ENCODE peak calls at places on chromosomes 13 and 19, in ten cellular contexts. A is RWPE1; N is heart right ventricle; J is SJCRH30; S is astrocyte; L is uterus; Q is AG04450; I is H9; M is CD4-positive, alpha-beta T cell; F is brain microvascular endothelial cell. H is an unnamed sample.

GRCh38 chr19:56718231-56718630 is 46.7 kb upstream of the ZNF835 start:
- DNase-seq in A (no peak), N (no peak), J (peak), S (no peak), L (no peak), Q (no peak), I (no peak), M (no peak), F (no peak), H (no peak)

GRCh38 chr13:109818136-109818535 is 31.8 kb upstream of the IRS2 start:
- DNase-seq in A (no peak), N (no peak), J (no peak), S (no peak), L (no peak), Q (no peak), I (no peak), M (no peak), F (no peak), H (no peak)

GRCh38 chr19:2503521-2504109 is 27.7 kb downstream of the GADD45B start:
- DNase-seq in A (peak), N (no peak), J (no peak), S (peak), L (no peak), Q (no peak), I (no peak), M (peak), F (peak), H (no peak)

GRCh38 chr19:2170219-2170618 is 6.5 kb downstream of the DOT1L start:
- DNase-seq in A (no peak), N (no peak), J (no peak), S (no peak), L (no peak), Q (no peak), I (peak), M (no peak), F (no peak), H (no peak)

GRCh38 chr13:101218484-101218883 is 197.8 kb downstream of the NALCN start:
- DNase-seq in A (no peak), N (no peak), J (no peak), S (no peak), L (no peak), Q (no peak), I (no peak), M (no peak), F (peak), H (no peak)

GRCh38 chr19:19774354-19775033 is 41.6 kb upstream of the ZNF14 start:
- DNase-seq in A (no peak), N (no peak), J (peak), S (no peak), L (no peak), Q (no peak), I (no peak), M (no peak), F (no peak), H (no peak)

GRCh38 chr13:64371045-64371444 is 2859.1 kb downstream of the PCDH9 start:
- DNase-seq in A (peak), N (no peak), J (no peak), S (peak), L (no peak), Q (no peak), I (no peak), M (no peak), F (peak), H (no peak)

GRCh38 chr19:4800591-4801081 is 9.1 kb downstream of the FEM1A start:
- DNase-seq in A (peak), N (peak), J (no peak), S (no peak), L (no peak), Q (no peak), I (no peak), M (no peak), F (no peak), H (no peak)

GRCh38 chr19:6047741-6048231 is 62.5 kb downstream of the RFX2 start:
- DNase-seq in A (peak), N (no peak), J (peak), S (no peak), L (no peak), Q (no peak), I (peak), M (no peak), F (peak), H (peak)

GRCh38 chr13:70604448-70604847 is 496.2 kb upstream of the KLHL1 start:
- DNase-seq in A (no peak), N (no peak), J (no peak), S (no peak), L (no peak), Q (no peak), I (no peak), M (no peak), F (no peak), H (no peak)

GRCh38 chr19:39595950-39596349 is 6.4 kb upstream of the LGALS13 start:
- DNase-seq in A (peak), N (no peak), J (no peak), S (no peak), L (no peak), Q (no peak), I (no peak), M (no peak), F (no peak), H (no peak)

GRCh38 chr19:19407640-19407933 is 2.1 kb downstream of the GATAD2A start:
- DNase-seq in A (no peak), N (no peak), J (no peak), S (no peak), L (no peak), Q (no peak), I (no peak), M (no peak), F (no peak), H (peak)

GRCh38 chr13:84405286-84405685 is 523.0 kb upstream of the SLITRK1 start:
- DNase-seq in A (no peak), N (no peak), J (no peak), S (peak), L (no peak), Q (no peak), I (no peak), M (no peak), F (no peak), H (no peak)

GRCh38 chr13:44414771-44415170 is 41.1 kb downstream of the SERP2 start:
- DNase-seq in A (no peak), N (no peak), J (no peak), S (no peak), L (no peak), Q (no peak), I (no peak), M (no peak), F (no peak), H (no peak)

GRCh38 chr13:112845511-112846144 is 123.4 kb upstream of the MCF2L start:
- DNase-seq in A (no peak), N (no peak), J (no peak), S (no peak), L (no peak), Q (no peak), I (no peak), M (no peak), F (no peak), H (no peak)

GRCh38 chr13:73162912-73163911 is 104.4 kb downstream of the KLF5 start:
- DNase-seq in A (no peak), N (no peak), J (no peak), S (no peak), L (no peak), Q (no peak), I (no peak), M (no peak), F (no peak), H (no peak)

GRCh38 chr13:58884810-58885209 is 1253.3 kb downstream of the PCDH17 start:
- DNase-seq in A (no peak), N (no peak), J (no peak), S (no peak), L (no peak), Q (no peak), I (no peak), M (no peak), F (no peak), H (no peak)

GRCh38 chr13:106507560-106508274 is 27.7 kb downstream of the EFNB2 start:
- DNase-seq in A (peak), N (no peak), J (peak), S (peak), L (no peak), Q (peak), I (no peak), M (no peak), F (peak), H (no peak)

GRCh38 chr19:17156947-17157302 is 58.2 kb upstream of the USE1 start:
- DNase-seq in A (no peak), N (no peak), J (no peak), S (no peak), L (no peak), Q (no peak), I (no peak), M (no peak), F (no peak), H (no peak)

DNA sequence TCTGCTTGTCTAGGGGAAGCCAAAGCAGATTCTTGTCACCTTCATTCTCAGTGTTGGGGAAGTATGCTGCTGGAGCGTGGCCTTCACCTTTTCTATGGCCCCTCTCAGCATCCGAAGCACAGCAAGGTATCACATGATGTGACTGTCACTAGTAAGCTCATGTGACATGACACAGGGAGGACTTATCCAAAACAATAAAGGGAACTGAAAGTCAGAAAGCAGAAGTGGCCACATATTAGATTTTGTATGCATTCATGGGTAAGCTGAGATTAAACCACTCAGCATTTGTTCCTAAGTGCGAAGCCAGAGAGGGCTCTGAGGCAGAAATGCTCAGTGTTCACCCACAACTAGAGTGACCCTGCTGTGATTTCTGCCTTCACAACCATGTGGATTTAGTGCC is 72.8 kb upstream of the PCDH8 start:
- DNase-seq in A (no peak), N (no peak), J (no peak), S (no peak), L (no peak), Q (no peak), I (no peak), M (no peak), F (no peak), H (no peak)
- H3K27ac ChIP-seq in A (no peak), N (no peak), J (no peak), S (no peak), L (no peak), Q (no peak), I (no peak), M (no peak), F (no peak), H (no peak)

GRCh38 chr19:28169168-28169862 is 1043.6 kb downstream of the UQCRFS1 start:
- DNase-seq in A (no peak), N (no peak), J (no peak), S (no peak), L (no peak), Q (no peak), I (peak), M (no peak), F (no peak), H (peak)
- H3K27ac ChIP-seq in A (no peak), N (no peak), J (no peak), S (no peak), L (no peak), Q (no peak), I (peak), M (no peak), F (no peak), H (peak)

DNA sequence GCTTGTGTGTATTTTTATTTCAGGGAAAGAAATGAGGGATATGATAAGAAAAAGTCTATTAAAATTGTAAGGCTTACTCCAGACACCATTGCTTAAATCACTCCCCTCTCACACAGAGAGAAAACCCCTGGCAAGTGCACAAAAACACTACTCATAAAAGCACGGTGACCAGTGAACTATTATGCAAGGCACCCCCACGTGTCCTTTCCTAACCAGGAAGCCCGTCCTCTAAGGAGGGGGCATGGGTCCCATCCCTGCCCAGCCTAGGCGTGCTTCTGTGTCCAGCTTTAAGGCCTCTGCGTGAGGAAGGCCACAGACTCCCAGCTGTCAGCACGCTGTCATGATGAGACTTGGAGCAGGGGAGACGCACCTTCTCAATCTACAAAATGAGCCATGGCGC is 83.5 kb downstream of the SLC7A1 start:
- DNase-seq in A (no peak), N (no peak), J (no peak), S (peak), L (peak), Q (no peak), I (no peak), M (no peak), F (no peak), H (no peak)
- H3K27ac ChIP-seq in A (peak), N (no peak), J (no peak), S (no peak), L (peak), Q (no peak), I (no peak), M (no peak), F (no peak), H (no peak)

DNA sequence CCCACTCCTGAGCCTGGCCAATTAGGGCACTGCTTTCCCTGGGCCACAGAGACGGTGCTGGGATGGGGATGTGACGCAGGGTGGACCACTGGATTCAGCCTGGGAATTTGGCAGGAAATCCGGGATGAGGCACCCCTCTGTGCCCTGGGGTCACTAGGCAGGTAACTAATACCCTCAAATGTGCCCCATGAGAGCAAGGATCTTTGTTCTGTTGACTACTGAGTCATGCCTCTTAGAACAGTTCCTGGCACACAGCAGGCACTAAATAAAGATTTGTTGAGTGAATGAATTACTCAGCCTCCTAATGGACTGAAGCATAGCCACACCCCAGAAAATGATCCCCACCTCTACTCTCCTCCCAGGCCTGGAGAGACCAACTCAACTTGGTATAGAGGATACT is 15.9 kb downstream of the OPA3 start:
- DNase-seq in A (peak), N (no peak), J (no peak), S (peak), L (no peak), Q (no peak), I (no peak), M (no peak), F (no peak), H (no peak)
- H3K27ac ChIP-seq in A (peak), N (peak), J (no peak), S (peak), L (no peak), Q (no peak), I (no peak), M (no peak), F (no peak), H (no peak)

DNA sequence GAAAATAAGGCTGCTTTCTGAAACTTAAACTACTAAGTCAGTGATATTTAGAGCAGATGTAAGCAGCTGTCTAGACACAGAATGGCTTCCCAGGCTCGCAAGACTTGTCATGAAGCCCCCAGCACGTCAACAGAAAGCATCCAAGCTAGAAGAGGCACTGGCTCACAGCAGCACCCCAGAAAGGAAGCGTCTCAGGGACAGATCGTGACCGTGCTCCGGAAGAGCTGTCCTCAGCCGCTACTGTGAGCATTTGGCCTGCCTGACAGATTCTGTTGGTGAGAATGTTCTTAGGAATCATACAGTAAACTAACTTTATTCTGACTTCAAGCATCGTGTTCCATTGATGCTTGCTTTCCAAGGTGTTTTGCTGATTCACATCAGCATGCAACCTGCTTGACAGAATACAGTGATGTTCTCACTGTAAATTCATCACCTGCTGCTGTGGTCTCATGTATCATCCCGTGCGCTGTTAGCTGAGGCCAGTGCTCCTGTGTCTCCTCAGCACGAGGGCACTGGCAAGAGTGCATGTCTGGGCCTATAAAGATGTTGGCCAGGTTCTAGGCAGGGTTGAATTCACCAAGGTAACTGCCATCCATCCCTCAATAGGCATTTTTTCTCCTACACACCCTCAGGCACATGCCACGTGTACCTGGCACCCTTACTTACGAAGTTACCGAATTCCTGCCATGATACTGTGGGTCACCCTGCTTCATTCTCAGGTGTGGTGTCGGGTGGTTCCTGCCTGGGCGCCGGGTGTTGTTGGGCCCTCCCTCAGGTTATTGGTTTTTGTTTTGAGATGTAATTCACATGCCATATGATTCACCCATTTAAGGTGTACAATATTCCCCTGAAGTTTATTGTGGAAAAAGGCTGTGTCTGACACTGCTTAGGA is 15.9 kb downstream of the SPINT2 start:
- DNase-seq in A (no peak), N (no peak), J (no peak), S (no peak), L (no peak), Q (no peak), I (no peak), M (no peak), F (no peak), H (no peak)
- H3K27ac ChIP-seq in A (peak), N (peak), J (no peak), S (no peak), L (no peak), Q (no peak), I (no peak), M (no peak), F (no peak), H (no peak)

GRCh38 chr19:46944123-46944718 is 75.4 kb upstream of the NPAS1 start:
- DNase-seq in A (no peak), N (no peak), J (peak), S (no peak), L (no peak), Q (no peak), I (no peak), M (no peak), F (no peak), H (no peak)
- H3K27ac ChIP-seq in A (no peak), N (peak), J (peak), S (peak), L (peak), Q (peak), I (no peak), M (no peak), F (peak), H (no peak)

GRCh38 chr19:33177417-33177976 is 16.6 kb upstream of the LRP3 start:
- DNase-seq in A (peak), N (no peak), J (no peak), S (no peak), L (no peak), Q (no peak), I (no peak), M (peak), F (peak), H (peak)
- H3K27ac ChIP-seq in A (peak), N (peak), J (no peak), S (peak), L (peak), Q (peak), I (no peak), M (peak), F (peak), H (peak)

GRCh38 chr19:49294401-49294800 is 30.6 kb downstream of the SLC6A16 start:
- DNase-seq in A (no peak), N (no peak), J (no peak), S (no peak), L (no peak), Q (no peak), I (no peak), M (no peak), F (no peak), H (no peak)
- H3K27ac ChIP-seq in A (no peak), N (no peak), J (no peak), S (no peak), L (no peak), Q (no peak), I (no peak), M (no peak), F (no peak), H (no peak)

GRCh38 chr19:7953060-7953459 is 9.6 kb upstream of the TIMM44 start:
- DNase-seq in A (peak), N (no peak), J (no peak), S (peak), L (no peak), Q (no peak), I (no peak), M (no peak), F (no peak), H (no peak)
- H3K27ac ChIP-seq in A (peak), N (no peak), J (no peak), S (no peak), L (no peak), Q (no peak), I (no peak), M (no peak), F (no peak), H (no peak)

GRCh38 chr19:14509382-14509781 is 8.8 kb downstream of the DNAJB1 start:
- DNase-seq in A (no peak), N (no peak), J (no peak), S (no peak), L (no peak), Q (no peak), I (no peak), M (no peak), F (no peak), H (peak)
- H3K27ac ChIP-seq in A (peak), N (peak), J (no peak), S (no peak), L (peak), Q (no peak), I (no peak), M (no peak), F (no peak), H (no peak)